ENCODE peak calls at places on chromosome X, in four cellular contexts. P is heart right ventricle, L is HCEC 1CT, M is mesenteric fat pad. D is an unnamed sample.
A peak's percentile ranks its signal among the peaks of the same experiment; 100 is the strongest.

GRCh38 chrX:37995428-37995827 is 10.9 kb upstream of the SYTL5 start:
- DNase-seq in P (no peak), L (no peak), M (no peak), D (no peak)

GRCh38 chrX:132118361-132118760 is 9.5 kb downstream of the FRMD7 start:
- DNase-seq in P (no peak), L (no peak), M (no peak), D (no peak)

GRCh38 chrX:136725446-136726104 is 55.2 kb downstream of the ARHGEF6 start:
- DNase-seq in P (no peak), L (peak; percentile 65), M (no peak), D (no peak)

GRCh38 chrX:129695535-129695934 is 40.8 kb upstream of the APLN start:
- DNase-seq in P (no peak), L (no peak), M (peak; percentile 30), D (peak; percentile 56)

GRCh38 chrX:10062352-10062751 is 94.4 kb upstream of the CLCN4 start:
- DNase-seq in P (no peak), L (no peak), M (no peak), D (no peak)

GRCh38 chrX:108224727-108225455 is 133.3 kb downstream of the ATG4A start:
- DNase-seq in P (no peak), L (peak; percentile 11), M (no peak), D (no peak)

GRCh38 chrX:132270699-132271098 is 51.5 kb upstream of the RAP2C start:
- DNase-seq in P (peak; percentile 43), L (peak; percentile 92), M (no peak), D (peak; percentile 93)

GRCh38 chrX:133544105-133544504 is 128.8 kb upstream of the GPC4 start:
- DNase-seq in P (no peak), L (no peak), M (no peak), D (no peak)

GRCh38 chrX:50971390-50971789 is 60.9 kb downstream of the BMP15 start:
- DNase-seq in P (no peak), L (no peak), M (no peak), D (no peak)

GRCh38 chrX:64571011-64571410 is 175.8 kb upstream of the MTMR8 start:
- DNase-seq in P (no peak), L (no peak), M (no peak), D (no peak)

GRCh38 chrX:154486396-154487207 is at the start of gene UBL4A:
- DNase-seq in P (peak; percentile 47), L (peak; percentile 38), M (peak; percentile 89), D (no peak)

GRCh38 chrX:71111851-71112468 is 583 bp upstream of the IL2RG start:
- DNase-seq in P (no peak), L (no peak), M (no peak), D (no peak)

GRCh38 chrX:65686246-65686645 is 18.8 kb downstream of the MSN start:
- DNase-seq in P (no peak), L (no peak), M (no peak), D (no peak)

GRCh38 chrX:108198420-108198819 is 106.8 kb downstream of the ATG4A start:
- DNase-seq in P (no peak), L (peak; percentile 17), M (no peak), D (no peak)

GRCh38 chrX:49701948-49702347 is 6.2 kb upstream of the PAGE1 start:
- DNase-seq in P (no peak), L (no peak), M (no peak), D (no peak)

GRCh38 chrX:111039606-111040005 is 56.4 kb upstream of the PAK3 start:
- DNase-seq in P (no peak), L (no peak), M (no peak), D (no peak)

D was measured in vagina.